ENCODE peak calls at places on chromosome 11, in seven cellular contexts. One of them, this sample, is unnamed.

GRCh38 chr11:75246006-75246672 is 5.6 kb downstream of the TPBGL start:
- DNase-seq in esophagus muscularis mucosa: no peak
- DNase-seq in brain microvascular endothelial cell: no peak
- DNase-seq in HCT116: no peak
- DNase-seq in fibroblast of mammary gland: no peak
- DNase-seq in dorsolateral prefrontal cortex: peak
- DNase-seq in Peyer's patch: peak
- DNase-seq in this sample: no peak

GRCh38 chr11:40388097-40388818 is 1071.2 kb downstream of the LRRC4C start:
- DNase-seq in esophagus muscularis mucosa: no peak
- DNase-seq in brain microvascular endothelial cell: no peak
- DNase-seq in HCT116: no peak
- DNase-seq in fibroblast of mammary gland: peak
- DNase-seq in dorsolateral prefrontal cortex: no peak
- DNase-seq in Peyer's patch: no peak
- DNase-seq in this sample: no peak

GRCh38 chr11:102026217-102026616 is 21.0 kb upstream of the CFAP300 start:
- DNase-seq in esophagus muscularis mucosa: no peak
- DNase-seq in brain microvascular endothelial cell: no peak
- DNase-seq in HCT116: no peak
- DNase-seq in fibroblast of mammary gland: no peak
- DNase-seq in dorsolateral prefrontal cortex: no peak
- DNase-seq in Peyer's patch: no peak
- DNase-seq in this sample: no peak

GRCh38 chr11:117618956-117619355 is 178.1 kb downstream of the DSCAML1 start:
- DNase-seq in esophagus muscularis mucosa: no peak
- DNase-seq in brain microvascular endothelial cell: no peak
- DNase-seq in HCT116: no peak
- DNase-seq in fibroblast of mammary gland: no peak
- DNase-seq in dorsolateral prefrontal cortex: peak
- DNase-seq in Peyer's patch: no peak
- DNase-seq in this sample: no peak

GRCh38 chr11:15770798-15771414 is 585.4 kb downstream of the SOX6 start:
- DNase-seq in esophagus muscularis mucosa: no peak
- DNase-seq in brain microvascular endothelial cell: peak
- DNase-seq in HCT116: peak
- DNase-seq in fibroblast of mammary gland: peak
- DNase-seq in dorsolateral prefrontal cortex: no peak
- DNase-seq in Peyer's patch: no peak
- DNase-seq in this sample: peak

GRCh38 chr11:10298342-10298741 is 4.3 kb upstream of the SBF2 start:
- DNase-seq in esophagus muscularis mucosa: no peak
- DNase-seq in brain microvascular endothelial cell: peak
- DNase-seq in HCT116: no peak
- DNase-seq in fibroblast of mammary gland: peak
- DNase-seq in dorsolateral prefrontal cortex: no peak
- DNase-seq in Peyer's patch: peak
- DNase-seq in this sample: peak

GRCh38 chr11:133934599-133935550 is 21.9 kb downstream of the IGSF9B start:
- DNase-seq in esophagus muscularis mucosa: no peak
- DNase-seq in brain microvascular endothelial cell: peak
- DNase-seq in HCT116: peak
- DNase-seq in fibroblast of mammary gland: peak
- DNase-seq in dorsolateral prefrontal cortex: peak
- DNase-seq in Peyer's patch: no peak
- DNase-seq in this sample: peak

GRCh38 chr11:13831707-13832106 is 130.8 kb upstream of the SPON1 start:
- DNase-seq in esophagus muscularis mucosa: peak
- DNase-seq in brain microvascular endothelial cell: no peak
- DNase-seq in HCT116: no peak
- DNase-seq in fibroblast of mammary gland: no peak
- DNase-seq in dorsolateral prefrontal cortex: no peak
- DNase-seq in Peyer's patch: no peak
- DNase-seq in this sample: no peak

GRCh38 chr11:124873980-124874379 is 8.7 kb downstream of the ROBO3 start:
- DNase-seq in esophagus muscularis mucosa: no peak
- DNase-seq in brain microvascular endothelial cell: no peak
- DNase-seq in HCT116: no peak
- DNase-seq in fibroblast of mammary gland: no peak
- DNase-seq in dorsolateral prefrontal cortex: no peak
- DNase-seq in Peyer's patch: no peak
- DNase-seq in this sample: no peak

GRCh38 chr11:83272627-83273026 is 13.5 kb downstream of the CCDC90B start:
- DNase-seq in esophagus muscularis mucosa: no peak
- DNase-seq in brain microvascular endothelial cell: peak
- DNase-seq in HCT116: no peak
- DNase-seq in fibroblast of mammary gland: peak
- DNase-seq in dorsolateral prefrontal cortex: no peak
- DNase-seq in Peyer's patch: no peak
- DNase-seq in this sample: peak

GRCh38 chr11:104700609-104701008 is 197.7 kb downstream of the CASP12 start:
- DNase-seq in esophagus muscularis mucosa: no peak
- DNase-seq in brain microvascular endothelial cell: peak
- DNase-seq in HCT116: no peak
- DNase-seq in fibroblast of mammary gland: peak
- DNase-seq in dorsolateral prefrontal cortex: no peak
- DNase-seq in Peyer's patch: no peak
- DNase-seq in this sample: peak

GRCh38 chr11:16860632-16861031 is 122.2 kb downstream of the C11orf58 start:
- DNase-seq in esophagus muscularis mucosa: no peak
- DNase-seq in brain microvascular endothelial cell: no peak
- DNase-seq in HCT116: no peak
- DNase-seq in fibroblast of mammary gland: no peak
- DNase-seq in dorsolateral prefrontal cortex: no peak
- DNase-seq in Peyer's patch: no peak
- DNase-seq in this sample: peak

GRCh38 chr11:18203723-18204122 is 31.1 kb downstream of the MRGPRX4 start:
- DNase-seq in esophagus muscularis mucosa: no peak
- DNase-seq in brain microvascular endothelial cell: peak
- DNase-seq in HCT116: peak
- DNase-seq in fibroblast of mammary gland: peak
- DNase-seq in dorsolateral prefrontal cortex: no peak
- DNase-seq in Peyer's patch: no peak
- DNase-seq in this sample: peak

GRCh38 chr11:18865951-18866350 is 73.3 kb downstream of the MRGPRX1 start:
- DNase-seq in esophagus muscularis mucosa: no peak
- DNase-seq in brain microvascular endothelial cell: no peak
- DNase-seq in HCT116: no peak
- DNase-seq in fibroblast of mammary gland: no peak
- DNase-seq in dorsolateral prefrontal cortex: no peak
- DNase-seq in Peyer's patch: no peak
- DNase-seq in this sample: no peak

GRCh38 chr11:107705027-107705426 is 6.8 kb downstream of the SLN start:
- DNase-seq in esophagus muscularis mucosa: no peak
- DNase-seq in brain microvascular endothelial cell: peak
- DNase-seq in HCT116: no peak
- DNase-seq in fibroblast of mammary gland: peak
- DNase-seq in dorsolateral prefrontal cortex: no peak
- DNase-seq in Peyer's patch: no peak
- DNase-seq in this sample: peak

GRCh38 chr11:75240381-75241035 is at the start of gene TPBGL:
- DNase-seq in esophagus muscularis mucosa: no peak
- DNase-seq in brain microvascular endothelial cell: no peak
- DNase-seq in HCT116: no peak
- DNase-seq in fibroblast of mammary gland: no peak
- DNase-seq in dorsolateral prefrontal cortex: peak
- DNase-seq in Peyer's patch: no peak
- DNase-seq in this sample: no peak

GRCh38 chr11:9137293-9138132 is 46.1 kb upstream of the SCUBE2 start:
- DNase-seq in esophagus muscularis mucosa: peak
- DNase-seq in brain microvascular endothelial cell: peak
- DNase-seq in HCT116: peak
- DNase-seq in fibroblast of mammary gland: peak
- DNase-seq in dorsolateral prefrontal cortex: peak
- DNase-seq in Peyer's patch: peak
- DNase-seq in this sample: peak

GRCh38 chr11:12066799-12067508 is 43.4 kb upstream of the MICAL2 start:
- DNase-seq in esophagus muscularis mucosa: no peak
- DNase-seq in brain microvascular endothelial cell: no peak
- DNase-seq in HCT116: no peak
- DNase-seq in fibroblast of mammary gland: no peak
- DNase-seq in dorsolateral prefrontal cortex: peak
- DNase-seq in Peyer's patch: no peak
- DNase-seq in this sample: peak

GRCh38 chr11:20007386-20007785 is 152.9 kb downstream of the DBX1 start:
- DNase-seq in esophagus muscularis mucosa: no peak
- DNase-seq in brain microvascular endothelial cell: no peak
- DNase-seq in HCT116: no peak
- DNase-seq in fibroblast of mammary gland: no peak
- DNase-seq in dorsolateral prefrontal cortex: no peak
- DNase-seq in Peyer's patch: no peak
- DNase-seq in this sample: no peak

GRCh38 chr11:121066623-121067022 is 34.4 kb upstream of the TECTA start:
- DNase-seq in esophagus muscularis mucosa: no peak
- DNase-seq in brain microvascular endothelial cell: no peak
- DNase-seq in HCT116: no peak
- DNase-seq in fibroblast of mammary gland: no peak
- DNase-seq in dorsolateral prefrontal cortex: no peak
- DNase-seq in Peyer's patch: no peak
- DNase-seq in this sample: no peak

GRCh38 chr11:64296236-64296635 is 3.9 kb upstream of the CATSPERZ start:
- DNase-seq in esophagus muscularis mucosa: no peak
- DNase-seq in brain microvascular endothelial cell: no peak
- DNase-seq in HCT116: no peak
- DNase-seq in fibroblast of mammary gland: no peak
- DNase-seq in dorsolateral prefrontal cortex: no peak
- DNase-seq in Peyer's patch: no peak
- DNase-seq in this sample: no peak

GRCh38 chr11:58616594-58616993 is 5.9 kb upstream of the CNTF start:
- DNase-seq in esophagus muscularis mucosa: no peak
- DNase-seq in brain microvascular endothelial cell: peak
- DNase-seq in HCT116: no peak
- DNase-seq in fibroblast of mammary gland: peak
- DNase-seq in dorsolateral prefrontal cortex: no peak
- DNase-seq in Peyer's patch: no peak
- DNase-seq in this sample: peak

GRCh38 chr11:47353978-47354774 is 1.7 kb upstream of the MYBPC3 start:
- DNase-seq in esophagus muscularis mucosa: no peak
- DNase-seq in brain microvascular endothelial cell: no peak
- DNase-seq in HCT116: no peak
- DNase-seq in fibroblast of mammary gland: no peak
- DNase-seq in dorsolateral prefrontal cortex: no peak
- DNase-seq in Peyer's patch: no peak
- DNase-seq in this sample: no peak

GRCh38 chr11:47354913-47355282 is 2.4 kb upstream of the MYBPC3 start:
- DNase-seq in esophagus muscularis mucosa: no peak
- DNase-seq in brain microvascular endothelial cell: no peak
- DNase-seq in HCT116: no peak
- DNase-seq in fibroblast of mammary gland: no peak
- DNase-seq in dorsolateral prefrontal cortex: no peak
- DNase-seq in Peyer's patch: no peak
- DNase-seq in this sample: no peak

GRCh38 chr11:47356129-47356997 is 3.9 kb upstream of the MYBPC3 start:
- DNase-seq in esophagus muscularis mucosa: no peak
- DNase-seq in brain microvascular endothelial cell: no peak
- DNase-seq in HCT116: no peak
- DNase-seq in fibroblast of mammary gland: no peak
- DNase-seq in dorsolateral prefrontal cortex: no peak
- DNase-seq in Peyer's patch: no peak
- DNase-seq in this sample: no peak

GRCh38 chr11:47356998-47357329 is 4.5 kb upstream of the MYBPC3 start:
- DNase-seq in esophagus muscularis mucosa: no peak
- DNase-seq in brain microvascular endothelial cell: no peak
- DNase-seq in HCT116: no peak
- DNase-seq in fibroblast of mammary gland: no peak
- DNase-seq in dorsolateral prefrontal cortex: no peak
- DNase-seq in Peyer's patch: no peak
- DNase-seq in this sample: no peak

GRCh38 chr11:47355283-47356128 is 3.0 kb upstream of the MYBPC3 start:
- DNase-seq in esophagus muscularis mucosa: peak
- DNase-seq in brain microvascular endothelial cell: peak
- DNase-seq in HCT116: peak
- DNase-seq in fibroblast of mammary gland: peak
- DNase-seq in dorsolateral prefrontal cortex: peak
- DNase-seq in Peyer's patch: peak
- DNase-seq in this sample: peak
- H3K4me3 ChIP-seq in esophagus muscularis mucosa: peak
- H3K4me3 ChIP-seq in brain microvascular endothelial cell: peak
- H3K4me3 ChIP-seq in HCT116: peak
- H3K4me3 ChIP-seq in fibroblast of mammary gland: peak
- H3K4me3 ChIP-seq in dorsolateral prefrontal cortex: peak
- H3K4me3 ChIP-seq in Peyer's patch: no peak
- H3K4me3 ChIP-seq in this sample: peak

DNA sequence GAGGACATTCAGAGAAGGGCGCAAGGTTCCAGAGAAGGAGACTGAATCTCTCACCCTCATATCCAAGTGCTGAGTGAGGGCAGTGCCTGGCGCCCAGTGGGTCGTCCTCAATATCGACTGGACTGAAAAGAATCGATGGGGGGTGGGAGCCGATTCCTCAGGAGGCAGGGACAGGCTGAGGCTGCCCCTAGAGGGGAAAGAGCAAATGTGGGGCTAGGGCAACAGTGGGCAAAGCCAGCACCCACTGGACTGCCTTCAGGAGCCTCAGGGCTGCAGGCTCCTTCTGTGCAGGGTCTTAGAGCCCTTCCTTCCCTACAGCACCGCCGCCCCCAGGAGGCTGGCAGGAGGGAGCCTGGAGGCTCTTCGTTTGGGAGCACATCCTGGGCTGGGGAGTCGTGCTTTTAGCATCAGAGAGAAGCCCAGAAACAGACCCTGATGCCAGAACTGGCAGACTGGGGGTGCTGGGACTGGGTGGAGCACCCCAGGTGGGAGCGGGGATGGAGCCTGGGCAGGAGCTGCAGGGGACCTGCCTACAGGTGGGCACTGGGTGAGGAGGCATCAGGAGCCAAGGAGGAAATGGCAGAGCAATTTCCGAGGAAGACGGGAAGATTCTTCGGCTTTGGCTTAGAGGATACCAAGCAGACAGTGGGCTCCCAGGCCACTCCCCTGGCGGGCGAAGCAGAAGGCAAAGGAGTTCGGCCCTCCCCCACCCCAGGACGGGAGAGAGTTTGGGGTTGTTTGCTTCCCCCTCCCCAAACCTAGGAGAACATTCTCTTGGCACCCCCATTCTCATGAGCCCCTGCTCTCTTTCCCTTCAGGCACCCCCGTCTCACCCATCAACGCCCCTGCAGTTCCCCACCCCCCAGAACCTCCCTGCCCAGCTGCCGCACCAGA is 1.2 kb downstream of the SYT7 start:
- DNase-seq in esophagus muscularis mucosa: no peak
- DNase-seq in brain microvascular endothelial cell: no peak
- DNase-seq in HCT116: no peak
- DNase-seq in fibroblast of mammary gland: no peak
- DNase-seq in dorsolateral prefrontal cortex: no peak
- DNase-seq in Peyer's patch: no peak
- DNase-seq in this sample: no peak
- TF ChIP-seq CTCF in esophagus muscularis mucosa: no peak
- TF ChIP-seq CTCF in brain microvascular endothelial cell: peak
- TF ChIP-seq CTCF in HCT116: no peak
- TF ChIP-seq CTCF in fibroblast of mammary gland: no peak
- TF ChIP-seq CTCF in dorsolateral prefrontal cortex: no peak
- TF ChIP-seq CTCF in Peyer's patch: no peak
- TF ChIP-seq CTCF in this sample: no peak

GRCh38 chr11:119108151-119108856 is 1.2 kb downstream of the C2CD2L start:
- DNase-seq in esophagus muscularis mucosa: no peak
- DNase-seq in brain microvascular endothelial cell: no peak
- DNase-seq in HCT116: no peak
- DNase-seq in fibroblast of mammary gland: peak
- DNase-seq in dorsolateral prefrontal cortex: no peak
- DNase-seq in Peyer's patch: peak
- DNase-seq in this sample: peak
- H3K4me3 ChIP-seq in esophagus muscularis mucosa: peak
- H3K4me3 ChIP-seq in brain microvascular endothelial cell: peak
- H3K4me3 ChIP-seq in HCT116: peak
- H3K4me3 ChIP-seq in fibroblast of mammary gland: peak
- H3K4me3 ChIP-seq in dorsolateral prefrontal cortex: peak
- H3K4me3 ChIP-seq in Peyer's patch: peak
- H3K4me3 ChIP-seq in this sample: peak

GRCh38 chr11:45948341-45948740 is 25.9 kb downstream of the LARGE2 start:
- DNase-seq in esophagus muscularis mucosa: peak
- DNase-seq in brain microvascular endothelial cell: no peak
- DNase-seq in HCT116: no peak
- DNase-seq in fibroblast of mammary gland: no peak
- DNase-seq in dorsolateral prefrontal cortex: no peak
- DNase-seq in Peyer's patch: no peak
- DNase-seq in this sample: no peak
- TF ChIP-seq CTCF in esophagus muscularis mucosa: no peak
- TF ChIP-seq CTCF in brain microvascular endothelial cell: no peak
- TF ChIP-seq CTCF in HCT116: no peak
- TF ChIP-seq CTCF in fibroblast of mammary gland: no peak
- TF ChIP-seq CTCF in dorsolateral prefrontal cortex: no peak
- TF ChIP-seq CTCF in Peyer's patch: no peak
- TF ChIP-seq CTCF in this sample: no peak